ENCODE peak calls at places on chromosomes 3 and 15, in four cellular contexts. F, Q, L and N are unnamed samples.

GRCh38 chr3:143483214-143483613 is 363.6 kb downstream of the CHST2 start:
- DNase-seq in L (no peak), Q (no peak), F (no peak), N (no peak)

GRCh38 chr3:138898301-138898700 is 48.6 kb downstream of the FOXL2 start:
- DNase-seq in L (no peak), F (no peak), Q (peak), N (no peak)

GRCh38 chr15:26866298-26867198 is at the start of gene GABRA5:
- DNase-seq in Q (no peak), L (peak), F (no peak), N (no peak)

GRCh38 chr3:152376351-152377183 is 107.8 kb downstream of the MBNL1 start:
- DNase-seq in L (no peak), Q (peak), F (no peak), N (peak)

GRCh38 chr15:40246496-40247275 is 7.8 kb downstream of the PAK6 start:
- DNase-seq in F (no peak), L (no peak), Q (no peak), N (no peak)

GRCh38 chr3:38521391-38521987 is 25.3 kb downstream of the EXOG start:
- DNase-seq in Q (peak), F (peak), L (peak), N (no peak)

GRCh38 chr15:93324191-93324590 is 235.2 kb upstream of the RGMA start:
- DNase-seq in L (no peak), F (no peak), Q (no peak), N (no peak)

GRCh38 chr15:47801522-47801921 is 84.2 kb downstream of the SEMA6D start:
- DNase-seq in F (no peak), L (no peak), Q (no peak), N (no peak)

GRCh38 chr15:47411733-47412530 is 305.4 kb upstream of the SEMA6D start:
- DNase-seq in L (no peak), F (no peak), Q (no peak), N (no peak)

GRCh38 chr3:150931710-150932109 is 26.5 kb upstream of the MINDY4B start:
- DNase-seq in Q (no peak), L (no peak), F (no peak), N (no peak)

GRCh38 chr3:106204160-106204868 is 335.5 kb upstream of the CBLB start:
- DNase-seq in F (no peak), Q (no peak), L (no peak), N (no peak)

GRCh38 chr15:25674948-25675347 is 188.2 kb downstream of the ATP10A start:
- DNase-seq in Q (no peak), L (no peak), F (no peak), N (no peak)

GRCh38 chr15:67999320-68000100 is 54.6 kb upstream of the PIAS1 start:
- DNase-seq in F (no peak), Q (no peak), L (no peak), N (no peak)

GRCh38 chr15:39511915-39512260 is 69.0 kb upstream of the THBS1 start:
- DNase-seq in L (no peak), Q (peak), F (no peak), N (no peak)

GRCh38 chr15:62524848-62525247 is 359.8 kb upstream of the C2CD4B start:
- DNase-seq in Q (no peak), F (no peak), L (no peak), N (no peak)

GRCh38 chr3:123521179-123521969 is 63.5 kb downstream of the HACD2 start:
- DNase-seq in L (no peak), F (no peak), Q (peak), N (peak)

GRCh38 chr3:172470588-172470987 is 22.3 kb upstream of the GHSR start:
- DNase-seq in F (no peak), Q (no peak), L (no peak), N (no peak)

GRCh38 chr3:14438929-14439328 is 36.5 kb downstream of the SLC6A6 start:
- DNase-seq in L (no peak), Q (no peak), F (no peak), N (no peak)

GRCh38 chr15:80568876-80569605 is 126.1 kb upstream of the ABHD17C start:
- DNase-seq in L (no peak), Q (no peak), F (no peak), N (no peak)

GRCh38 chr15:32730677-32731654 is 13.2 kb downstream of the GREM1 start:
- DNase-seq in L (peak), F (no peak), Q (peak), N (no peak)

GRCh38 chr3:120265989-120266388 is 19.0 kb downstream of the GPR156 start:
- DNase-seq in Q (no peak), L (no peak), F (no peak), N (no peak)

GRCh38 chr3:8575364-8576104 is 69.1 kb downstream of the SSUH2 start:
- DNase-seq in L (no peak), Q (peak), F (no peak), N (no peak)

GRCh38 chr3:194081826-194082225 is 54.1 kb upstream of the HES1 start:
- DNase-seq in L (no peak), Q (no peak), F (no peak), N (no peak)

GRCh38 chr3:127786358-127787070 is 35.8 kb downstream of the MGLL start:
- DNase-seq in L (no peak), Q (peak), F (no peak), N (no peak)

GRCh38 chr3:129231331-129232119 is 17.9 kb upstream of the COPG1 start:
- DNase-seq in L (no peak), Q (no peak), F (no peak), N (no peak)

DNA sequence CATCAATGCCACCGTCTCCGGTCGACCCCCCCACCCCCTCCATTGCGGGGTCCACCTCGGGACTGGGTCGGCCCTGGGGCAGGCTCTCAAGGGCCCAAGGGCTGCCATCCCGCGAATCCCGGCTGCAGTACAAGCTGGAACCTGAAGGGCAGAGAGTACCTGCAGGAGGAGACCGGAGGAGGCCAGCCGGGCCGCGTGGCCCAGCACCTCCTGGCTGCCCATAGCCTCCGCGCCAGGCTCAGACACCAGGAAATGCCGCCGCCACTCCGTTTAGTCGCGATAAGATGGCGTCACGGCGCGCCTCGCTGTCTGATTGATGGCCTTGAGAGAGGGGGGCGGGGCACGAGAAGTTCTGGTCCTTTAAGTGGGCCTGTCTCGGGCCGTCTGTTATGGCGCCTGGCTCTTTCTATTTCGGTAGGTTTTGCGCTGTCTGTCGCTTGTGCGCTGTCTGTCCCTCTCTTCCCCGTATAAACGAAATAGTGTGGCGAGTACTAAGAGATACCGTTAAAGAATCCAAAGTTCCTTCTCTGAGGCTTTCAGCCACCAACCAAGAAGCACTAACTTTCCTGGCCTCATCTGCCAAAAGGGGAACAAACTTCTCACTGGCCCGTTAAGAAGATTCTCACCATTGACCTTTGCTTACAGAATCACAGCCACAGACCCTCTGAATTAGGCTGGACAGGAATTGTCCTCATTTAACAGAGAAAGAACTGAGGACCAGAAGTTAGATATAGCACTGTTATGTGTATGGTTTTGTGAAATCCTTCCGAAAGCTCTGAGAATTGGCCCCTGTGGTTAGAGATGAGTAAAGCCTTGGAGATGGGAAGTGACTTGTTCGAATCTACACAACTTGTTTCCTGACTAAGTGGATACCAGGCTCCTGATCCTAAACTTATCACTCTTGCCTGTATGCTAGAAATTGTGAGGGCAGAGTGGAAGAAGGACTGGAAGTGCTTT is at the start of gene RFT1:
- DNase-seq in Q (peak), F (peak), L (peak), N (peak)
- TF ChIP-seq CTCF in Q (peak), F (no peak), L (peak), N (peak)

GRCh38 chr3:20230954-20231353 is 44.9 kb upstream of the SGO1 start:
- DNase-seq in Q (no peak), L (no peak), F (no peak), N (no peak)

GRCh38 chr3:20240154-20240883 is 54.3 kb upstream of the SGO1 start:
- DNase-seq in L (no peak), F (no peak), Q (no peak), N (no peak)

GRCh38 chr3:20236603-20237002 is 50.6 kb upstream of the SGO1 start:
- DNase-seq in F (no peak), L (no peak), Q (no peak), N (no peak)

GRCh38 chr3:20232906-20233305 is 46.9 kb upstream of the SGO1 start:
- DNase-seq in L (no peak), Q (no peak), F (no peak), N (no peak)

DNA sequence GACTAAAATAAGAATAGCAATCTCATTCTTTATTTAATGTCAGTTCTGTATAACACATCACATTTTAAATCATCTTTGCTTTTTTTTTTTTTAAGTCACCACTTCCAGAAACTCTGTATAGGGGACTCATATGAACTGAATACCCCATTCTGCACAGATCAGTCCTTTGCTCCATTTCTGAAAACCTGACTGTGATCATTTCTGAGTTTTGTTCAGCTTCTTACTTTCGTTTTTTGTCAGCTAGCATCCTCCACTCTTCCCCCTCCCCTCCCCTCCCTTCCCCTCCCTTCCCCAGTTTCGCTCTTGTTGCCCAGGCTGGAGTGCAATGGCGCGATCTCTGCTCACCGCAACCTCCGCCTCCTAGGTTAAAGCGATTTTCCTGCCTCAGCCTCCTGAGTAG is 49.8 kb upstream of the SGO1 start:
- DNase-seq in F (no peak), Q (no peak), L (no peak), N (no peak)
- H3K4me3 ChIP-seq in F (no peak), Q (no peak), L (no peak), N (no peak)

DNA sequence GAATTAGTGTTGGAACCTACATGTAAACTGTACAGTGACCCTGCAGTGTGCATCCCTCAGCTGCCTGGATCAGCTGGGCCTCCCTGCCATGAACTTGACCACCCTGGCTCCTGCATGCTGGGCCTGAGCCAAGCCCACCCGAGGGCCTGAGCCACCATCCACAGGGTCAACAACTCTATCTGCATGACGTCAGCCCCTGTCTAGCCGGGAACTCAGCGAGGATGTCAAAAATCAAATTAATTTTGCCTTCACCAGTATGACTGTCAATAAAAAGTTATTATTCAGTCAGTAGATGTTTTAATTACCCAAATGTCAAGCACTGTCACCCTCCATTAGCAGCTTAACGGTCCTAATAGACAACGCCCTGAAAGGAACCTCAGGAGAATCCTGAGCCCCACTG is 181.4 kb downstream of the NTRK3 start:
- DNase-seq in Q (no peak), L (no peak), F (no peak), N (no peak)
- TF ChIP-seq CTCF in Q (no peak), L (no peak), F (no peak), N (no peak)

GRCh38 chr3:43288366-43288765 is 2.0 kb downstream of the SNRK start:
- DNase-seq in Q (peak), F (no peak), L (no peak), N (no peak)

GRCh38 chr3:43288850-43289249 is 2.5 kb downstream of the SNRK start:
- DNase-seq in L (no peak), F (no peak), Q (no peak), N (no peak)

GRCh38 chr3:43290961-43291360 is 4.6 kb downstream of the SNRK start:
- DNase-seq in Q (peak), L (no peak), F (no peak), N (no peak)

GRCh38 chr3:43287514-43287913 is 1.2 kb downstream of the SNRK start:
- DNase-seq in F (no peak), Q (peak), L (peak), N (no peak)

GRCh38 chr3:43289401-43289800 is 3.1 kb downstream of the SNRK start:
- DNase-seq in Q (no peak), F (no peak), L (no peak), N (no peak)
- H3K4me3 ChIP-seq in Q (no peak), F (peak), L (no peak), N (no peak)

DNA sequence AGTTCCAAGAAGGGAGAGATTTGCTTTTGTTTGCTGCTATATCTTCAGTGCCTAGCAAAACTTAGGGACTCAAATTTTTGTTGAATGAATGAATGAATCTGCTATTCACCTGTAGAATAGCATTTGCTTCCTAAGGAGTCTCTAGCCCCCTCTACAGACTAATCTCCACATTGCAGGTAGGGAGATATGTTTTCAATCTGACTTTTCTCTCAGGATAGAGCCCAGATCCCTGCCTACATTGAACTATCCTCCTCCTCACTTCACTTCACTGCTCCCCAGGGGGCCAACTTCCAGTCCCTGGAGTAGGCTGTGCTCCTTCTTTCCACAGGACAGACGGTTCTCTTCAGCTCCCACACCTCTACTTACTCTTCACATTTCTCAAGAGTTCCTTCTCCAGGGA is 81.9 kb upstream of the PTX3 start:
- DNase-seq in L (peak), F (no peak), Q (peak), N (no peak)
- TF ChIP-seq CTCF in L (peak), F (no peak), Q (peak), N (peak)

GRCh38 chr15:79430901-79431635 is 1.1 kb upstream of the MINAR1 start:
- DNase-seq in L (peak), Q (peak), F (no peak), N (no peak)
- H3K4me3 ChIP-seq in L (peak), Q (peak), F (no peak), N (peak)

DNA sequence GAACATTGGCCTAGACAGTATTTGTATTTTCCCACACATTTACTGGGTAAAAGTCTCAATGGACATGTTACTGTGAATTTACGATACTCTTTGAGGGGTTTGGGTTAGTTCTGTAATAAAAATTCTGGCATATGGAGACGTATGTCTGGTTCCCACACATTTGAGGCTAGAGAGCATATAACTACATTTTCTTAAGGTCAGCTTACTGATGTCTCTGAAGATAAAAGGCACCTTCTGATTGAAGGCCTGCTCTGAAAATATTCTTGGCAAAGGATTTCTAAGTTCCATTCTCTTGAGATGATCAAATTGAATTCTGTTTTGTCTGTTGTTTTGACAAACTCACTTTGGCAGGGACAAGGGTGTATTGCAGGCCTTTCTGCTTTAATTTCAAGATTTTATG is 147.9 kb upstream of the PDZRN3 start:
- DNase-seq in F (no peak), L (no peak), Q (no peak), N (no peak)
- TF ChIP-seq CTCF in F (no peak), L (no peak), Q (no peak), N (no peak)

DNA sequence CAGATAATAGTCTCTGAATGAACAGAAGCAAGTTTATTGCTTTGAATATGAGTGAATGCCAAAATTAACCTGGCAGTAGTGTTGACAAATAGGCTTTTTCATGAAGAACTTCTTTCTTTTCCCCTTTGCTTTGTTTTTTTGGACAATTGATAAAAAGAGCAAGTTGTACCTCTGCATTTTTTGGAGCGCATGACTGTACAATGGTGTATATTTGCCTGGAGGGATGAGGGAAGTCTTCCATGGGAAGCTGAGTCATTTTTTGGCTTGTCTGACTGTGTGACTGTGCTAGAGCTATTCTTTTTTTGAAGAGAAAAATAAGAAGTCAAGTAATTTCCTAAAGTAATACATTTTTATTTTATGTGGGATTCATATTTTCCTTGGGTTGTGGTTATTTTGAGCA is 186.9 kb downstream of the KLHL25 start:
- DNase-seq in L (no peak), Q (peak), F (no peak), N (no peak)
- H3K4me3 ChIP-seq in L (no peak), Q (no peak), F (no peak), N (no peak)